ENCODE peak calls at places on chromosomes 11 and 22, in six cellular contexts. A is neuronal stem cell, H is IMR-90, C is H1, N is mesendoderm, S is trophoblast cell. D is an unnamed sample.

GRCh38 chr22:41772645-41773044 is 27.8 kb upstream of the CCDC134 start:
- DNase-seq in N (no peak), S (peak), A (no peak), H (peak), C (no peak), D (no peak)

GRCh38 chr11:78715639-78716311 is 141.1 kb upstream of the NARS2 start:
- DNase-seq in H (peak), C (peak), N (peak), S (peak), A (peak), D (peak)

GRCh38 chr11:1560618-1561251 is 11.3 kb downstream of the DUSP8 start:
- DNase-seq in N (no peak), H (no peak), C (no peak), A (no peak), S (no peak), D (no peak)

GRCh38 chr11:75776546-75776945 is 8.0 kb downstream of the DGAT2 start:
- DNase-seq in C (no peak), H (no peak), N (no peak), S (no peak), A (no peak), D (no peak)

GRCh38 chr22:47176573-47177333 is 414.3 kb downstream of the TBC1D22A start:
- DNase-seq in C (no peak), N (no peak), S (no peak), A (no peak), H (no peak), D (no peak)

GRCh38 chr22:30328466-30329049 is 1.8 kb upstream of the TBC1D10A start:
- DNase-seq in S (peak), N (peak), C (no peak), H (no peak), A (no peak), D (peak)

GRCh38 chr11:61960532-61960931 is 6.9 kb downstream of the FTH1 start:
- DNase-seq in A (no peak), H (no peak), C (no peak), N (no peak), S (no peak), D (no peak)

GRCh38 chr11:132055296-132055695 is 684.9 kb downstream of the NTM start:
- DNase-seq in S (no peak), A (no peak), C (no peak), N (no peak), H (no peak), D (peak)

GRCh38 chr11:102201776-102202175 is 91.5 kb downstream of the YAP1 start:
- DNase-seq in S (no peak), A (no peak), N (no peak), C (no peak), H (no peak), D (no peak)
- H3K4me3 ChIP-seq in S (no peak), A (no peak), N (no peak), C (no peak), H (no peak), D (no peak)

DNA sequence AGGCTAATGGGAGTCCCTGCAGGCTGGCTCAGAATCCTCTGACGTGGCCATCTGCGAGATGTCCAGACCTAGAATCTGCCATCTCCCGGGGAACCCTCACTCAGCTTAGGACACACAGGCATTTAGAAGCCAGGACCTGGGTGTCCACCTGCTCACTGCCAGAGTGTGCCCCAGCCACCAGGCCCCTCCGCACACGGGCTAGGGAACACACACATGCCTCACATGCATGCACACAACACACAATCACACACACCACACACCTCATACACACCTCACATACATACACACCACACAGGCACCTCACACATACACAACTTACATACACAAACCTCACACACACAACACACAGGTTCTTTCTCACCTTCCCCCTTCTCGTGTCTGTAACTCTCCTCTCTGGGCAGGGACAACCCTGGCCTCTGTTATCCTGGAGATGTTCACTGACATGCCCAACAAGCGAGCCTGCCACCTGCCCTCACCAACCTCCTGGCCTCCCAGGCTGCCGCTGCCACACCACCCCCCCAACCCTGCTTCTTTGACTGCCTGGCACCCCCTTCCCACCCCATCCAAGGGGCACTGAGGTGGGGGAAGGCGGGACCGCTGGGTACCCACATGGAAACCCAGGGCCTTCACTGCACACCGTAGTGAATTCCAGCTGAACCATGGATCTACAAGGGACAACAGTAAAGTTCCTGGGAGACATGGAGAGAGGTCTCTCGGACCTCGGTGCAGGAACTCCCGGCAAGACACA is 38.1 kb downstream of the GNB1L start:
- DNase-seq in S (no peak), A (no peak), N (no peak), C (no peak), H (no peak), D (no peak)
- H3K23ac ChIP-seq in S (no peak), A (peak), N (no peak), C (no peak), H (no peak), D (no peak)

DNA sequence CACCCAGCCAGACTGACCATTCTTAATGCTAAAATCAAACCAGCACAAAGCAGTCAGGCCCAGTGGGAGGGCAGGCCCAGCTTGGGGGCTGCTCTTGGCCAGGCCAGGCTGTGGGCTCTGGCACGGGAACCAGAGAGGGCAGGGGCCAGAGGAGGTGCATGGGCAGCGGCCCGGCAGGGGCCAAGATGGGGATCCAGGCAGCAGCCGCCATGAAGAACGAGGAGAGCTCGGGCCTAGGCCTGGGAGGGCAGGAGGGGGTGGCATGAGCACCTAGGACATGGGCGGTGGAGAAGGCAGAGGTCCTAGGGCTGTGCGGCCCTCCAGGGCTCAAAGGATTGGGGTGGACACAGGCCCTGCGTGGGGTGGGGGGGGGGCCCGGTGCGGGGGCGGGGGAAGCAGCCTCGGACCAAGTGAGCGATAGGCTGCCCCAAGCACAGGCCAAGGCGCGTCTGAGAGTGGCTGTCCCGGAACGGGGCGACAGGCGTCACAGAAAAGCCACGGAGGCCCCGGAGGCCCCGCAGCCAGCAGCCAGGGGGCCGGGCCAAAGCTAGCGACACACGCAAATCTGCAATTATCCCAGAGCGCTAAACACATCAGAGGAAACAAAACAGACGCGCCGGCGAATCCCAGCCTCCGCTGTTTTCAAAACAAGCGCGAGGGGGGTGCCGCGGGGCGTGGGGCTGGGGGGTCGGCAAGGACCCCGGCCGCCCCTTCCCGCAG is 8.3 kb downstream of the PLXNB2 start:
- DNase-seq in H (peak), N (no peak), C (no peak), A (no peak), S (peak), D (peak)
- H3K4me3 ChIP-seq in H (no peak), N (no peak), C (peak), A (no peak), S (peak), D (no peak)

DNA sequence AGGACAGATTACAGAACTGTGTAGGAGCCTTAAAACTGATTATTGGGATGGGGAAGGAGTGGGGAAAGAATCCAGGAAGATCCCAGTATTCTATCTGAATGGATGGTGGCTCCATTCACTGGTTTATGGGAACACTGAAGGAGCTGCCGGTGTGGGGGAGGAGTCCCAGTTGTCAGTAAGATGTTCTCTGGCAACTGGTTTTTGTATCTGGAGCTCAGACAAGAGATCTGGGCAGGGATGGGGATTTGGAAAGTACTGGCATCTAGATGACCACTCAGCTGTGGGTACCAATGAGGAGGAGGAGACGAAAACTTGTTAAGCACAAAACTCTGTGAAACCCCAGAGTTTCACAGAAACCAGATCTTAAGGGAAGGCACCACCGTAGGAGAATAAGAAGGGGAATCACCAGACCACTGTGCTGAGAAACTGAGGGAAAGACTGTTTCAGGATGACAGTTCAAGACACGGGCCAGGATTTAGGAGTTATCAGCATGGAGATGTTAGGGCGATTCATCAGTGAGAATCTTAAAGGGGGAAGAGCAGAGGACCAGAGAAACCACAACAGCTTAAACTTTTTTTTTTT is 28.1 kb downstream of the LDLRAD3 start:
- DNase-seq in C (no peak), S (no peak), H (no peak), N (no peak), A (no peak), D (no peak)
- H3K23ac ChIP-seq in C (no peak), S (no peak), H (no peak), N (no peak), A (no peak), D (no peak)

D was measured in mesenchymal stem cell.